ENCODE peak calls at places on chromosomes 5 and 9, in seven cellular contexts. B is T-helper 2 cell, W is AG09319, Y is RWPE1, Z is left cardiac atrium, E is globus pallidus, G is kidney tubule cell. H is an unnamed sample.

GRCh38 chr9:94869415-94869838 is 142.9 kb downstream of the AOPEP start:
- DNase-seq in B (no peak), G (no peak), E (no peak), W (no peak), Z (no peak), Y (no peak), H (no peak)

GRCh38 chr9:94085062-94085639 is 887 bp downstream of the PTPDC1 start:
- DNase-seq in G (peak), E (peak), B (no peak), Y (no peak), Z (no peak), W (no peak), H (no peak)

GRCh38 chr5:92560698-92561361 is 1020.2 kb downstream of the NR2F1-AS1 start:
- DNase-seq in Z (no peak), Y (no peak), E (no peak), B (no peak), G (peak), W (no peak), H (no peak)

GRCh38 chr5:129652353-129653138 is 95.3 kb upstream of the MINAR2 start:
- DNase-seq in Z (no peak), W (no peak), Y (peak), G (no peak), E (no peak), B (no peak), H (peak)

GRCh38 chr9:96137666-96138429 is 164.1 kb downstream of the HSD17B3 start:
- DNase-seq in Z (no peak), E (no peak), G (peak), Y (no peak), W (no peak), B (no peak), H (no peak)

GRCh38 chr5:68290260-68290674 is 74.7 kb downstream of the PIK3R1 start:
- DNase-seq in G (peak), Y (no peak), W (no peak), B (no peak), Z (peak), E (peak), H (no peak)

GRCh38 chr5:126969548-126969947 is 60.8 kb downstream of the MARCHF3 start:
- DNase-seq in Z (no peak), G (peak), Y (no peak), B (no peak), W (no peak), E (no peak), H (no peak)

GRCh38 chr5:154316223-154316967 is 125.9 kb downstream of the GALNT10 start:
- DNase-seq in E (no peak), W (no peak), Y (no peak), B (no peak), Z (no peak), G (peak), H (no peak)

GRCh38 chr5:72178910-72179815 is 71.9 kb downstream of the MAP1B start:
- DNase-seq in G (peak), Y (peak), W (peak), E (peak), Z (peak), B (no peak), H (no peak)

GRCh38 chr5:3214396-3214795 is 381.2 kb upstream of the IRX1 start:
- DNase-seq in W (no peak), Z (no peak), Y (no peak), B (no peak), G (no peak), E (no peak), H (no peak)

GRCh38 chr9:131677445-131678180 is 62.3 kb downstream of the RAPGEF1 start:
- DNase-seq in B (no peak), E (no peak), G (peak), W (peak), Z (no peak), Y (peak), H (no peak)

H was measured in epithelial cell of prostate.